ENCODE peak calls at places on chromosome 20, in ten cellular contexts. Q is fibroblast of the conjunctiva, N is iPS-NIHi11, P is HEK293T, W is upper lobe of left lung, R is kidney epithelial cell, E is osteocyte, T is kidney tubule cell, K is GM03348, X is uterus. G is an unnamed sample.

GRCh38 chr20:17910828-17911294 is 57.7 kb downstream of the SNX5 start:
- DNase-seq in R (peak; percentile 63), W (no peak), Q (peak; percentile 72), P (no peak), N (no peak), K (peak; percentile 80), E (no peak), T (peak; percentile 90), X (peak; percentile 74), G (peak; percentile 34)

GRCh38 chr20:750801-751200 is 17.5 kb downstream of the SLC52A3 start:
- DNase-seq in K (no peak), E (no peak), R (no peak), X (no peak), N (no peak), Q (no peak), P (no peak), W (no peak), T (no peak), G (no peak)

GRCh38 chr20:63692436-63693078 is 3.9 kb upstream of the TNFRSF6B start:
- DNase-seq in N (no peak), T (no peak), P (no peak), R (no peak), E (no peak), Q (no peak), X (peak; percentile 18), K (no peak), W (no peak), G (peak; percentile 67)

GRCh38 chr20:11797161-11797560 is 120.5 kb upstream of the BTBD3 start:
- DNase-seq in N (no peak), R (no peak), T (peak; percentile 9), K (no peak), P (no peak), W (no peak), E (no peak), X (no peak), Q (no peak), G (no peak)

GRCh38 chr20:431012-431904 is 23.2 kb downstream of the RBCK1 start:
- DNase-seq in X (peak; percentile 35), K (peak; percentile 64), T (peak; percentile 74), E (no peak), R (peak; percentile 56), Q (peak; percentile 72), N (peak; percentile 79), P (peak; percentile 72), W (peak; percentile 73), G (no peak)

GRCh38 chr20:63942250-63943006 is 13.8 kb downstream of the UCKL1 start:
- DNase-seq in E (no peak), K (peak; percentile 34), P (peak; percentile 76), X (peak; percentile 40), W (peak; percentile 47), R (no peak), N (peak; percentile 91), T (no peak), Q (no peak), G (peak; percentile 72)

GRCh38 chr20:5642155-5642981 is 107.8 kb upstream of the SHLD1 start:
- DNase-seq in E (no peak), Q (peak; percentile 42), X (peak; percentile 31), K (peak; percentile 30), P (no peak), T (no peak), R (no peak), W (peak; percentile 76), N (no peak), G (no peak)

GRCh38 chr20:62617711-62618483 is 24.4 kb upstream of the SLCO4A1 start:
- DNase-seq in R (no peak), E (no peak), Q (no peak), W (peak; percentile 91), N (no peak), P (no peak), T (peak; percentile 48), K (no peak), X (peak; percentile 71), G (peak; percentile 85)

GRCh38 chr20:53364617-53365016 is 229.0 kb downstream of the ZNF217 start:
- DNase-seq in R (no peak), Q (no peak), T (no peak), W (no peak), E (no peak), X (no peak), N (no peak), K (no peak), P (no peak), G (no peak)

GRCh38 chr20:14707865-14708574 is 370.6 kb upstream of the FLRT3 start:
- DNase-seq in Q (no peak), R (no peak), T (peak; percentile 30), P (no peak), K (no peak), N (no peak), W (no peak), E (no peak), X (no peak), G (no peak)

GRCh38 chr20:34536798-34537394 is 20.7 kb downstream of the DYNLRB1 start:
- DNase-seq in W (peak; percentile 37), X (no peak), R (no peak), Q (no peak), P (peak; percentile 45), K (no peak), T (no peak), E (no peak), N (peak; percentile 51), G (peak; percentile 58)

GRCh38 chr20:3716195-3716834 is 3.9 kb upstream of the SIGLEC1 start:
- DNase-seq in W (no peak), N (peak; percentile 77), K (peak; percentile 79), R (no peak), T (peak; percentile 40), E (no peak), P (peak; percentile 71), X (peak; percentile 44), Q (peak; percentile 36), G (no peak)

GRCh38 chr20:25623225-25623735 is 534 bp downstream of the NANP start:
- DNase-seq in P (peak; percentile 37), W (peak; percentile 56), K (peak; percentile 70), X (peak; percentile 29), Q (no peak), N (peak; percentile 31), T (peak; percentile 47), E (no peak), R (no peak), G (peak; percentile 56)

GRCh38 chr20:32920530-32921298 is 62.0 kb downstream of the EFCAB8 start:
- DNase-seq in Q (no peak), R (no peak), W (no peak), N (no peak), X (no peak), K (no peak), E (peak; percentile 46), P (no peak), T (no peak), G (no peak)

GRCh38 chr20:34220581-34220980 is 20.6 kb upstream of the ASIP start:
- DNase-seq in W (no peak), K (peak; percentile 29), T (no peak), N (no peak), X (no peak), E (no peak), P (no peak), R (no peak), Q (no peak), G (no peak)

GRCh38 chr20:41800040-41800439 is 181.9 kb upstream of the CHD6 start:
- DNase-seq in P (no peak), W (no peak), T (peak; percentile 18), R (no peak), E (no peak), Q (no peak), X (no peak), N (no peak), K (no peak), G (no peak)

GRCh38 chr20:10978019-10978702 is 304.4 kb upstream of the JAG1 start:
- DNase-seq in T (no peak), E (no peak), P (no peak), K (no peak), Q (no peak), W (no peak), N (no peak), R (no peak), X (no peak), G (no peak)

GRCh38 chr20:57440678-57441509 is 49.7 kb downstream of the RBM38 start:
- DNase-seq in N (peak; percentile 72), E (no peak), W (peak; percentile 86), P (no peak), T (no peak), X (peak; percentile 88), Q (peak; percentile 26), K (peak; percentile 89), R (no peak), G (peak; percentile 82)

GRCh38 chr20:48689388-48689787 is 138.4 kb downstream of the PREX1 start:
- DNase-seq in P (no peak), K (no peak), T (no peak), E (no peak), W (no peak), X (no peak), N (no peak), Q (no peak), R (no peak), G (no peak)

GRCh38 chr20:31740208-31740607 is 1.1 kb downstream of the TPX2 start:
- DNase-seq in P (no peak), K (peak; percentile 31), X (no peak), W (no peak), E (no peak), T (peak; percentile 61), R (no peak), Q (no peak), N (no peak), G (no peak)

GRCh38 chr20:45017859-45018258 is 51.5 kb downstream of the STK4 start:
- DNase-seq in W (no peak), R (no peak), K (no peak), Q (no peak), X (no peak), P (no peak), E (no peak), T (no peak), N (no peak), G (no peak)

GRCh38 chr20:37393196-37393862 is 47.4 kb downstream of the SRC start:
- DNase-seq in W (no peak), P (no peak), Q (no peak), R (no peak), X (no peak), N (no peak), T (no peak), E (no peak), K (no peak), G (no peak)

GRCh38 chr20:36820928-36821327 is 47.4 kb upstream of the DSN1 start:
- DNase-seq in T (no peak), E (no peak), Q (no peak), X (no peak), P (no peak), N (no peak), K (no peak), R (no peak), W (no peak), G (no peak)

GRCh38 chr20:24634855-24635254 is 165.4 kb downstream of the SYNDIG1 start:
- DNase-seq in P (peak; percentile 14), W (no peak), T (peak; percentile 72), R (peak; percentile 64), K (peak; percentile 93), Q (peak; percentile 37), X (peak; percentile 30), N (peak; percentile 67), E (peak; percentile 80), G (no peak)

GRCh38 chr20:18543216-18543615 is 24.0 kb upstream of the SMIM26 start:
- DNase-seq in T (no peak), E (no peak), X (no peak), Q (no peak), P (no peak), R (no peak), K (peak; percentile 19), N (no peak), W (no peak), G (no peak)

GRCh38 chr20:58389324-58389967 is 417 bp downstream of the VAPB start:
- DNase-seq in R (no peak), K (peak; percentile 81), T (peak; percentile 47), W (peak; percentile 34), E (no peak), X (no peak), Q (no peak), P (peak; percentile 37), N (peak; percentile 45), G (peak; percentile 29)

GRCh38 chr20:3821996-3822395 is 1.6 kb downstream of the AP5S1 start:
- DNase-seq in T (no peak), R (no peak), W (no peak), X (no peak), N (no peak), E (no peak), Q (no peak), P (no peak), K (no peak), G (peak; percentile 10)

GRCh38 chr20:4434681-4435080 is 287.0 kb upstream of the PRND start:
- DNase-seq in R (no peak), W (no peak), P (no peak), E (no peak), K (peak; percentile 73), N (no peak), X (no peak), T (no peak), Q (peak; percentile 29), G (no peak)

G was measured in mucosa of descending colon.